ENCODE peak calls at places on chromosome 22, in seven cellular contexts. One of them, this sample, is unnamed.

GRCh38 chr22:40634119-40634903 is 2.2 kb downstream of the MRTFA start:
- DNase-seq in breast epithelium: no peak
- DNase-seq in fibroblast of pulmonary artery: no peak
- DNase-seq in transverse colon: no peak
- DNase-seq in tibial nerve: no peak
- DNase-seq in IMR-90: no peak
- DNase-seq in epithelial cell of esophagus: no peak
- DNase-seq in this sample: peak

GRCh38 chr22:44537016-44537936 is 39.2 kb upstream of the RTL6 start:
- DNase-seq in breast epithelium: no peak
- DNase-seq in fibroblast of pulmonary artery: no peak
- DNase-seq in transverse colon: no peak
- DNase-seq in tibial nerve: no peak
- DNase-seq in IMR-90: no peak
- DNase-seq in epithelial cell of esophagus: no peak
- DNase-seq in this sample: no peak

GRCh38 chr22:48424201-48424627 is 1403.5 kb downstream of the BRD1 start:
- DNase-seq in breast epithelium: peak
- DNase-seq in fibroblast of pulmonary artery: no peak
- DNase-seq in transverse colon: no peak
- DNase-seq in tibial nerve: no peak
- DNase-seq in IMR-90: no peak
- DNase-seq in epithelial cell of esophagus: no peak
- DNase-seq in this sample: no peak

GRCh38 chr22:48700180-48700565 is 1127.5 kb downstream of the BRD1 start:
- DNase-seq in breast epithelium: no peak
- DNase-seq in fibroblast of pulmonary artery: no peak
- DNase-seq in transverse colon: no peak
- DNase-seq in tibial nerve: no peak
- DNase-seq in IMR-90: no peak
- DNase-seq in epithelial cell of esophagus: no peak
- DNase-seq in this sample: no peak

GRCh38 chr22:43823353-43823908 is 11.3 kb upstream of the EFCAB6 start:
- DNase-seq in breast epithelium: no peak
- DNase-seq in fibroblast of pulmonary artery: no peak
- DNase-seq in transverse colon: no peak
- DNase-seq in tibial nerve: no peak
- DNase-seq in IMR-90: no peak
- DNase-seq in epithelial cell of esophagus: peak
- DNase-seq in this sample: no peak

GRCh38 chr22:44603774-44604173 is 98.2 kb upstream of the PRR5 start:
- DNase-seq in breast epithelium: no peak
- DNase-seq in fibroblast of pulmonary artery: no peak
- DNase-seq in transverse colon: no peak
- DNase-seq in tibial nerve: no peak
- DNase-seq in IMR-90: no peak
- DNase-seq in epithelial cell of esophagus: no peak
- DNase-seq in this sample: no peak

GRCh38 chr22:27391092-27391770 is 410.3 kb downstream of the MN1 start:
- DNase-seq in breast epithelium: no peak
- DNase-seq in fibroblast of pulmonary artery: peak
- DNase-seq in transverse colon: no peak
- DNase-seq in tibial nerve: peak
- DNase-seq in IMR-90: no peak
- DNase-seq in epithelial cell of esophagus: no peak
- DNase-seq in this sample: peak

GRCh38 chr22:30159561-30160353 is 79.5 kb downstream of the HORMAD2 start:
- DNase-seq in breast epithelium: no peak
- DNase-seq in fibroblast of pulmonary artery: peak
- DNase-seq in transverse colon: no peak
- DNase-seq in tibial nerve: peak
- DNase-seq in IMR-90: peak
- DNase-seq in epithelial cell of esophagus: peak
- DNase-seq in this sample: peak

GRCh38 chr22:27489265-27489675 is 312.3 kb downstream of the MN1 start:
- DNase-seq in breast epithelium: no peak
- DNase-seq in fibroblast of pulmonary artery: peak
- DNase-seq in transverse colon: peak
- DNase-seq in tibial nerve: no peak
- DNase-seq in IMR-90: peak
- DNase-seq in epithelial cell of esophagus: peak
- DNase-seq in this sample: peak

GRCh38 chr22:37316875-37317371 is 34.6 kb downstream of the CYTH4 start:
- DNase-seq in breast epithelium: peak
- DNase-seq in fibroblast of pulmonary artery: peak
- DNase-seq in transverse colon: peak
- DNase-seq in tibial nerve: peak
- DNase-seq in IMR-90: peak
- DNase-seq in epithelial cell of esophagus: peak
- DNase-seq in this sample: peak

GRCh38 chr22:48629631-48630443 is 1197.8 kb downstream of the BRD1 start:
- DNase-seq in breast epithelium: no peak
- DNase-seq in fibroblast of pulmonary artery: no peak
- DNase-seq in transverse colon: no peak
- DNase-seq in tibial nerve: no peak
- DNase-seq in IMR-90: no peak
- DNase-seq in epithelial cell of esophagus: no peak
- DNase-seq in this sample: no peak

GRCh38 chr22:37427128-37427710 is at the start of gene ELFN2:
- DNase-seq in breast epithelium: no peak
- DNase-seq in fibroblast of pulmonary artery: no peak
- DNase-seq in transverse colon: no peak
- DNase-seq in tibial nerve: no peak
- DNase-seq in IMR-90: peak
- DNase-seq in epithelial cell of esophagus: peak
- DNase-seq in this sample: no peak

GRCh38 chr22:38034278-38034882 is 22.8 kb upstream of the PICK1 start:
- DNase-seq in breast epithelium: peak
- DNase-seq in fibroblast of pulmonary artery: peak
- DNase-seq in transverse colon: peak
- DNase-seq in tibial nerve: no peak
- DNase-seq in IMR-90: peak
- DNase-seq in epithelial cell of esophagus: peak
- DNase-seq in this sample: peak

GRCh38 chr22:36744413-36744765 is 31.5 kb downstream of the IFT27 start:
- DNase-seq in breast epithelium: no peak
- DNase-seq in fibroblast of pulmonary artery: no peak
- DNase-seq in transverse colon: no peak
- DNase-seq in tibial nerve: no peak
- DNase-seq in IMR-90: no peak
- DNase-seq in epithelial cell of esophagus: no peak
- DNase-seq in this sample: no peak

GRCh38 chr22:20437253-20438065 is at the start of gene SCARF2:
- DNase-seq in breast epithelium: no peak
- DNase-seq in fibroblast of pulmonary artery: peak
- DNase-seq in transverse colon: peak
- DNase-seq in tibial nerve: no peak
- DNase-seq in IMR-90: peak
- DNase-seq in epithelial cell of esophagus: no peak
- DNase-seq in this sample: peak

GRCh38 chr22:20434773-20435172 is 2.9 kb downstream of the SCARF2 start:
- DNase-seq in breast epithelium: no peak
- DNase-seq in fibroblast of pulmonary artery: no peak
- DNase-seq in transverse colon: no peak
- DNase-seq in tibial nerve: no peak
- DNase-seq in IMR-90: no peak
- DNase-seq in epithelial cell of esophagus: no peak
- DNase-seq in this sample: no peak

GRCh38 chr22:20434264-20434751 is 3.3 kb downstream of the SCARF2 start:
- DNase-seq in breast epithelium: no peak
- DNase-seq in fibroblast of pulmonary artery: no peak
- DNase-seq in transverse colon: no peak
- DNase-seq in tibial nerve: no peak
- DNase-seq in IMR-90: no peak
- DNase-seq in epithelial cell of esophagus: no peak
- DNase-seq in this sample: no peak

GRCh38 chr22:20436309-20437252 is 1.0 kb downstream of the SCARF2 start:
- DNase-seq in breast epithelium: no peak
- DNase-seq in fibroblast of pulmonary artery: peak
- DNase-seq in transverse colon: no peak
- DNase-seq in tibial nerve: no peak
- DNase-seq in IMR-90: peak
- DNase-seq in epithelial cell of esophagus: no peak
- DNase-seq in this sample: peak

GRCh38 chr22:20435436-20436308 is 2.0 kb downstream of the SCARF2 start:
- DNase-seq in breast epithelium: no peak
- DNase-seq in fibroblast of pulmonary artery: no peak
- DNase-seq in transverse colon: no peak
- DNase-seq in tibial nerve: no peak
- DNase-seq in IMR-90: no peak
- DNase-seq in epithelial cell of esophagus: no peak
- DNase-seq in this sample: no peak
- H3K4me3 ChIP-seq in breast epithelium: peak
- H3K4me3 ChIP-seq in fibroblast of pulmonary artery: peak
- H3K4me3 ChIP-seq in transverse colon: peak
- H3K4me3 ChIP-seq in tibial nerve: peak
- H3K4me3 ChIP-seq in IMR-90: peak
- H3K4me3 ChIP-seq in epithelial cell of esophagus: no peak
- H3K4me3 ChIP-seq in this sample: peak

GRCh38 chr22:31495343-31495742 is 993 bp upstream of the SFI1 start:
- DNase-seq in breast epithelium: no peak
- DNase-seq in fibroblast of pulmonary artery: no peak
- DNase-seq in transverse colon: no peak
- DNase-seq in tibial nerve: no peak
- DNase-seq in IMR-90: no peak
- DNase-seq in epithelial cell of esophagus: no peak
- DNase-seq in this sample: no peak
- H3K4me3 ChIP-seq in breast epithelium: peak
- H3K4me3 ChIP-seq in fibroblast of pulmonary artery: peak
- H3K4me3 ChIP-seq in transverse colon: peak
- H3K4me3 ChIP-seq in tibial nerve: peak
- H3K4me3 ChIP-seq in IMR-90: peak
- H3K4me3 ChIP-seq in epithelial cell of esophagus: peak
- H3K4me3 ChIP-seq in this sample: peak

GRCh38 chr22:49948958-49949913 is 11.3 kb upstream of the PIM3 start:
- DNase-seq in breast epithelium: peak
- DNase-seq in fibroblast of pulmonary artery: no peak
- DNase-seq in transverse colon: peak
- DNase-seq in tibial nerve: no peak
- DNase-seq in IMR-90: no peak
- DNase-seq in epithelial cell of esophagus: no peak
- DNase-seq in this sample: no peak
- H3K4me3 ChIP-seq in breast epithelium: no peak
- H3K4me3 ChIP-seq in fibroblast of pulmonary artery: no peak
- H3K4me3 ChIP-seq in transverse colon: peak
- H3K4me3 ChIP-seq in tibial nerve: no peak
- H3K4me3 ChIP-seq in IMR-90: no peak
- H3K4me3 ChIP-seq in epithelial cell of esophagus: no peak
- H3K4me3 ChIP-seq in this sample: no peak

GRCh38 chr22:46148336-46148735 is 2.0 kb upstream of the PPARA start:
- DNase-seq in breast epithelium: peak
- DNase-seq in fibroblast of pulmonary artery: no peak
- DNase-seq in transverse colon: peak
- DNase-seq in tibial nerve: no peak
- DNase-seq in IMR-90: no peak
- DNase-seq in epithelial cell of esophagus: no peak
- DNase-seq in this sample: no peak

GRCh38 chr22:46149998-46150549 is at the start of gene PPARA:
- DNase-seq in breast epithelium: peak
- DNase-seq in fibroblast of pulmonary artery: peak
- DNase-seq in transverse colon: peak
- DNase-seq in tibial nerve: peak
- DNase-seq in IMR-90: peak
- DNase-seq in epithelial cell of esophagus: peak
- DNase-seq in this sample: peak

GRCh38 chr22:46147471-46148267 is 2.7 kb upstream of the PPARA start:
- DNase-seq in breast epithelium: peak
- DNase-seq in fibroblast of pulmonary artery: no peak
- DNase-seq in transverse colon: no peak
- DNase-seq in tibial nerve: no peak
- DNase-seq in IMR-90: no peak
- DNase-seq in epithelial cell of esophagus: peak
- DNase-seq in this sample: no peak

GRCh38 chr22:46149493-46149997 is 781 bp upstream of the PPARA start:
- DNase-seq in breast epithelium: peak
- DNase-seq in fibroblast of pulmonary artery: peak
- DNase-seq in transverse colon: peak
- DNase-seq in tibial nerve: peak
- DNase-seq in IMR-90: no peak
- DNase-seq in epithelial cell of esophagus: no peak
- DNase-seq in this sample: no peak

GRCh38 chr22:46148885-46149492 is 1.3 kb upstream of the PPARA start:
- DNase-seq in breast epithelium: peak
- DNase-seq in fibroblast of pulmonary artery: no peak
- DNase-seq in transverse colon: peak
- DNase-seq in tibial nerve: peak
- DNase-seq in IMR-90: no peak
- DNase-seq in epithelial cell of esophagus: no peak
- DNase-seq in this sample: no peak
- H3K4me3 ChIP-seq in breast epithelium: peak
- H3K4me3 ChIP-seq in fibroblast of pulmonary artery: peak
- H3K4me3 ChIP-seq in transverse colon: peak
- H3K4me3 ChIP-seq in tibial nerve: peak
- H3K4me3 ChIP-seq in IMR-90: peak
- H3K4me3 ChIP-seq in epithelial cell of esophagus: no peak
- H3K4me3 ChIP-seq in this sample: peak

GRCh38 chr22:50624347-50625130 is 3.4 kb downstream of the ARSA start:
- DNase-seq in breast epithelium: peak
- DNase-seq in fibroblast of pulmonary artery: no peak
- DNase-seq in transverse colon: peak
- DNase-seq in tibial nerve: no peak
- DNase-seq in IMR-90: no peak
- DNase-seq in epithelial cell of esophagus: no peak
- DNase-seq in this sample: no peak

GRCh38 chr22:50621948-50622722 is 5.8 kb downstream of the ARSA start:
- DNase-seq in breast epithelium: no peak
- DNase-seq in fibroblast of pulmonary artery: no peak
- DNase-seq in transverse colon: peak
- DNase-seq in tibial nerve: no peak
- DNase-seq in IMR-90: no peak
- DNase-seq in epithelial cell of esophagus: peak
- DNase-seq in this sample: no peak

GRCh38 chr22:50622723-50623327 is 5.1 kb downstream of the ARSA start:
- DNase-seq in breast epithelium: peak
- DNase-seq in fibroblast of pulmonary artery: no peak
- DNase-seq in transverse colon: peak
- DNase-seq in tibial nerve: no peak
- DNase-seq in IMR-90: no peak
- DNase-seq in epithelial cell of esophagus: peak
- DNase-seq in this sample: no peak

GRCh38 chr22:50621491-50621880 is 6.5 kb downstream of the ARSA start:
- DNase-seq in breast epithelium: no peak
- DNase-seq in fibroblast of pulmonary artery: no peak
- DNase-seq in transverse colon: peak
- DNase-seq in tibial nerve: no peak
- DNase-seq in IMR-90: no peak
- DNase-seq in epithelial cell of esophagus: no peak
- DNase-seq in this sample: no peak

DNA sequence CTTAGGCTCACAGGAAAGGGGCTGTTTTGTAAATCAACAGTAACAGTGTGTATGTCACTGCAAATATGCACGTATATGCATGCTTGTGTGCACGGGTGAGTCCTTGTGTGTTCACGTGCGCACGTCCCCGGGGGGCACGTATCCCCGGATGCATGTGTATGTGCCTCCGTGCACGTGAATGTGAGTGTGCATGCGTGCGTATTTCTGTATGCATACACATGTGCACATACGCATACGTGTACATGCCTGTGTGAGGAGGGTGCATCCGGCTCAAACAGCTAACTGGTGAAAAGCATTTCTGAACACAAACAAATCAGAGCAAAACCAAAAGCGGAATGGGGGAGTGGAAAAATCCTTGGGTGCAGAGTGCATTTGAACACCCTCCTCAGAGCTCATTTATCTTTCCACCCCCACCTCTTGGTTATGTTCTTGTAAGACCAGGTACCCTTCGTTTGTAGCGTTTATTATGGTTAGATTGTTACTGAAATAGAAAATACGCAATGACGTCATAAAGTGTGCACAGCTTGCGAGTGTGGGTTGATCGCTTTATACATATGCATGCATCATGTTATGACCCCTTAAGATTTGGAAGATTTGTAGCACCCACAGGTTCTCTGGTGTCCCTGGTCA is 7.0 kb downstream of the ARSA start:
- DNase-seq in breast epithelium: no peak
- DNase-seq in fibroblast of pulmonary artery: no peak
- DNase-seq in transverse colon: peak
- DNase-seq in tibial nerve: no peak
- DNase-seq in IMR-90: no peak
- DNase-seq in epithelial cell of esophagus: no peak
- DNase-seq in this sample: no peak
- H3K4me3 ChIP-seq in breast epithelium: no peak
- H3K4me3 ChIP-seq in fibroblast of pulmonary artery: no peak
- H3K4me3 ChIP-seq in transverse colon: no peak
- H3K4me3 ChIP-seq in tibial nerve: peak
- H3K4me3 ChIP-seq in IMR-90: no peak
- H3K4me3 ChIP-seq in epithelial cell of esophagus: peak
- H3K4me3 ChIP-seq in this sample: no peak

This sample was measured in fibroblast of the aortic adventitia.